ENCODE peak calls at places on chromosomes 13 and 19, in six cellular contexts. L, X, C, K, W and P are unnamed samples.

GRCh38 chr19:7611541-7612279 is 16.0 kb downstream of the CAMSAP3 start:
- DNase-seq in L (no peak), X (peak), C (no peak), K (no peak), W (no peak), P (no peak)

GRCh38 chr13:46059405-46059804 is 6.9 kb upstream of the ZC3H13 start:
- DNase-seq in L (no peak), X (no peak), C (no peak), K (no peak), W (no peak), P (no peak)

GRCh38 chr13:25375727-25376358 is 4.1 kb downstream of the ATP8A2 start:
- DNase-seq in L (no peak), X (peak), C (peak), K (peak), W (no peak), P (no peak)

GRCh38 chr19:30281903-30282302 is 90.3 kb upstream of the ZNF536 start:
- DNase-seq in L (no peak), X (no peak), C (no peak), K (no peak), W (no peak), P (no peak)

GRCh38 chr19:8000298-8001038 is 5.0 kb downstream of the ELAVL1 start:
- DNase-seq in L (no peak), X (no peak), C (no peak), K (no peak), W (no peak), P (no peak)

GRCh38 chr19:55632463-55632834 is 8.1 kb upstream of the ZNF784 start:
- DNase-seq in L (no peak), X (peak), C (peak), K (peak), W (peak), P (peak)

GRCh38 chr13:30319703-30320102 is 12.4 kb upstream of the KATNAL1 start:
- DNase-seq in L (no peak), X (no peak), C (no peak), K (no peak), W (no peak), P (no peak)

GRCh38 chr13:93290503-93290902 is 63.9 kb downstream of the GPC6 start:
- DNase-seq in L (no peak), X (no peak), C (peak), K (no peak), W (no peak), P (no peak)

GRCh38 chr19:48623556-48624066 is 4.3 kb downstream of the SPHK2 start:
- DNase-seq in L (no peak), X (peak), C (peak), K (no peak), W (no peak), P (no peak)

GRCh38 chr19:2249880-2250764 is 999 bp downstream of the AMH start:
- DNase-seq in L (no peak), X (no peak), C (no peak), K (no peak), W (no peak), P (no peak)